ENCODE peak calls at places on chromosome 19, in six cellular contexts. One of them, this sample, is unnamed.

GRCh38 chr19:51521796-51522195 is 9.7 kb downstream of the SIGLEC6 start:
- DNase-seq in tibial nerve: no peak
- DNase-seq in CD8-positive, alpha-beta T cell: no peak
- DNase-seq in pancreas: no peak
- DNase-seq in stomach: no peak
- DNase-seq in thoracic aorta: no peak
- DNase-seq in this sample: no peak

GRCh38 chr19:31470229-31470939 is 121.1 kb upstream of the TSHZ3 start:
- DNase-seq in tibial nerve: no peak
- DNase-seq in CD8-positive, alpha-beta T cell: no peak
- DNase-seq in stomach: no peak
- DNase-seq in thoracic aorta: no peak
- DNase-seq in pancreas: no peak
- DNase-seq in this sample: no peak

GRCh38 chr19:3084943-3085342 is 9.2 kb upstream of the GNA11 start:
- DNase-seq in thoracic aorta: no peak
- DNase-seq in pancreas: no peak
- DNase-seq in tibial nerve: no peak
- DNase-seq in CD8-positive, alpha-beta T cell: no peak
- DNase-seq in stomach: peak; percentile 65
- DNase-seq in this sample: no peak

GRCh38 chr19:55685776-55686175 is 10.8 kb downstream of the EPN1 start:
- DNase-seq in pancreas: peak; percentile 48
- DNase-seq in stomach: no peak
- DNase-seq in thoracic aorta: no peak
- DNase-seq in CD8-positive, alpha-beta T cell: no peak
- DNase-seq in tibial nerve: no peak
- DNase-seq in this sample: no peak

GRCh38 chr19:15123031-15123890 is 16.1 kb downstream of the SYDE1 start:
- DNase-seq in thoracic aorta: no peak
- DNase-seq in stomach: no peak
- DNase-seq in pancreas: peak; percentile 65
- DNase-seq in tibial nerve: no peak
- DNase-seq in CD8-positive, alpha-beta T cell: no peak
- DNase-seq in this sample: no peak

GRCh38 chr19:29324717-29325116 is 111.8 kb upstream of the UQCRFS1 start:
- DNase-seq in thoracic aorta: no peak
- DNase-seq in stomach: no peak
- DNase-seq in CD8-positive, alpha-beta T cell: no peak
- DNase-seq in tibial nerve: no peak
- DNase-seq in pancreas: no peak
- DNase-seq in this sample: no peak

GRCh38 chr19:32652893-32653625 is 21.9 kb downstream of the ANKRD27 start:
- DNase-seq in thoracic aorta: no peak
- DNase-seq in pancreas: peak; percentile 89
- DNase-seq in stomach: peak; percentile 88
- DNase-seq in tibial nerve: peak; percentile 17
- DNase-seq in CD8-positive, alpha-beta T cell: no peak
- DNase-seq in this sample: no peak

GRCh38 chr19:7861619-7862412 is 12.4 kb downstream of the PRR36 start:
- DNase-seq in thoracic aorta: no peak
- DNase-seq in pancreas: peak; percentile 72
- DNase-seq in stomach: no peak
- DNase-seq in tibial nerve: no peak
- DNase-seq in CD8-positive, alpha-beta T cell: no peak
- DNase-seq in this sample: no peak

GRCh38 chr19:32287811-32288227 is 57.6 kb upstream of the ZNF507 start:
- DNase-seq in CD8-positive, alpha-beta T cell: no peak
- DNase-seq in tibial nerve: peak; percentile 85
- DNase-seq in pancreas: no peak
- DNase-seq in stomach: peak; percentile 52
- DNase-seq in thoracic aorta: peak; percentile 11
- DNase-seq in this sample: peak; percentile 75

GRCh38 chr19:30036154-30037129 is 94.4 kb downstream of the URI1 start:
- DNase-seq in pancreas: no peak
- DNase-seq in thoracic aorta: no peak
- DNase-seq in CD8-positive, alpha-beta T cell: no peak
- DNase-seq in stomach: no peak
- DNase-seq in tibial nerve: no peak
- DNase-seq in this sample: no peak

GRCh38 chr19:28330831-28331230 is 882.1 kb downstream of the UQCRFS1 start:
- DNase-seq in CD8-positive, alpha-beta T cell: no peak
- DNase-seq in tibial nerve: no peak
- DNase-seq in stomach: no peak
- DNase-seq in thoracic aorta: no peak
- DNase-seq in pancreas: no peak
- DNase-seq in this sample: no peak

GRCh38 chr19:23823952-23824389 is 65.3 kb upstream of the ZNF681 start:
- DNase-seq in tibial nerve: no peak
- DNase-seq in pancreas: no peak
- DNase-seq in thoracic aorta: no peak
- DNase-seq in CD8-positive, alpha-beta T cell: no peak
- DNase-seq in stomach: no peak
- DNase-seq in this sample: no peak

GRCh38 chr19:7662657-7663056 is 6.2 kb upstream of the RETN start:
- DNase-seq in pancreas: no peak
- DNase-seq in tibial nerve: no peak
- DNase-seq in CD8-positive, alpha-beta T cell: no peak
- DNase-seq in thoracic aorta: no peak
- DNase-seq in stomach: no peak
- DNase-seq in this sample: no peak

GRCh38 chr19:30293051-30293785 is 79.0 kb upstream of the ZNF536 start:
- DNase-seq in pancreas: no peak
- DNase-seq in CD8-positive, alpha-beta T cell: no peak
- DNase-seq in thoracic aorta: no peak
- DNase-seq in stomach: no peak
- DNase-seq in tibial nerve: no peak
- DNase-seq in this sample: no peak

GRCh38 chr19:49126575-49126974 is 7.2 kb downstream of the PPFIA3 start:
- DNase-seq in stomach: no peak
- DNase-seq in tibial nerve: no peak
- DNase-seq in pancreas: no peak
- DNase-seq in thoracic aorta: no peak
- DNase-seq in CD8-positive, alpha-beta T cell: no peak
- DNase-seq in this sample: no peak
- H3K27ac ChIP-seq in stomach: no peak overlapping the region
- H3K27ac ChIP-seq in tibial nerve: no peak overlapping the region
- H3K27ac ChIP-seq in pancreas: no peak overlapping the region
- H3K27ac ChIP-seq in thoracic aorta: no peak overlapping the region
- H3K27ac ChIP-seq in CD8-positive, alpha-beta T cell: no peak overlapping the region
- H3K27ac ChIP-seq in this sample: no peak overlapping the region

GRCh38 chr19:39470724-39471339 is 9.8 kb upstream of the TIMM50 start:
- DNase-seq in pancreas: no peak
- DNase-seq in CD8-positive, alpha-beta T cell: no peak
- DNase-seq in stomach: no peak
- DNase-seq in thoracic aorta: no peak
- DNase-seq in tibial nerve: no peak
- DNase-seq in this sample: no peak

GRCh38 chr19:39473443-39473960 is 7.1 kb upstream of the TIMM50 start:
- DNase-seq in tibial nerve: no peak
- DNase-seq in CD8-positive, alpha-beta T cell: no peak
- DNase-seq in stomach: no peak
- DNase-seq in pancreas: peak; percentile 16
- DNase-seq in thoracic aorta: no peak
- DNase-seq in this sample: no peak

GRCh38 chr19:39472746-39473442 is 7.7 kb upstream of the TIMM50 start:
- DNase-seq in stomach: no peak
- DNase-seq in pancreas: peak; percentile 75
- DNase-seq in thoracic aorta: no peak
- DNase-seq in tibial nerve: no peak
- DNase-seq in CD8-positive, alpha-beta T cell: no peak
- DNase-seq in this sample: no peak

GRCh38 chr19:39474139-39474620 is 6.5 kb upstream of the TIMM50 start:
- DNase-seq in tibial nerve: peak; percentile 46
- DNase-seq in pancreas: peak; percentile 83
- DNase-seq in thoracic aorta: no peak
- DNase-seq in CD8-positive, alpha-beta T cell: peak; percentile 75
- DNase-seq in stomach: peak; percentile 52
- DNase-seq in this sample: no peak

GRCh38 chr19:39471756-39472536 is 8.7 kb upstream of the TIMM50 start:
- DNase-seq in stomach: no peak
- DNase-seq in pancreas: no peak
- DNase-seq in tibial nerve: no peak
- DNase-seq in CD8-positive, alpha-beta T cell: no peak
- DNase-seq in thoracic aorta: no peak
- DNase-seq in this sample: no peak
- H3K4me1 ChIP-seq in stomach: no peaks in the 10 kb centered on the region
- H3K4me1 ChIP-seq in pancreas: no peaks in the 10 kb centered on the region
- H3K4me1 ChIP-seq in tibial nerve: no peaks in the 10 kb centered on the region
- H3K4me1 ChIP-seq in CD8-positive, alpha-beta T cell: no peaks in the 10 kb centered on the region
- H3K4me1 ChIP-seq in thoracic aorta: no peaks in the 10 kb centered on the region
- H3K4me1 ChIP-seq in this sample: no peaks in the 10 kb centered on the region

GRCh38 chr19:4371209-4371897 is 28.0 kb downstream of the MPND start:
- DNase-seq in thoracic aorta: no peak
- DNase-seq in CD8-positive, alpha-beta T cell: no peak
- DNase-seq in stomach: no peak
- DNase-seq in tibial nerve: no peak
- DNase-seq in pancreas: no peak
- DNase-seq in this sample: no peak
- H3K36me3 ChIP-seq in thoracic aorta: no peaks in the 10 kb centered on the region
- H3K36me3 ChIP-seq in CD8-positive, alpha-beta T cell: no peaks in the 10 kb centered on the region
- H3K36me3 ChIP-seq in stomach: peaks cover under 1% of the 10 kb centered on the region
- H3K36me3 ChIP-seq in tibial nerve: no peaks in the 10 kb centered on the region
- H3K36me3 ChIP-seq in pancreas: no peaks in the 10 kb centered on the region
- H3K36me3 ChIP-seq in this sample: no peaks in the 10 kb centered on the region

GRCh38 chr19:13914777-13915176 is 8.8 kb downstream of the CC2D1A start:
- DNase-seq in tibial nerve: no peak
- DNase-seq in stomach: no peak
- DNase-seq in thoracic aorta: no peak
- DNase-seq in CD8-positive, alpha-beta T cell: no peak
- DNase-seq in pancreas: no peak
- DNase-seq in this sample: no peak

GRCh38 chr19:13909430-13909829 is 3.4 kb downstream of the CC2D1A start:
- DNase-seq in stomach: peak; percentile 53
- DNase-seq in CD8-positive, alpha-beta T cell: no peak
- DNase-seq in tibial nerve: no peak
- DNase-seq in pancreas: peak; percentile 82
- DNase-seq in thoracic aorta: no peak
- DNase-seq in this sample: no peak

GRCh38 chr19:13908674-13909073 is 2.7 kb downstream of the CC2D1A start:
- DNase-seq in thoracic aorta: no peak
- DNase-seq in stomach: no peak
- DNase-seq in CD8-positive, alpha-beta T cell: no peak
- DNase-seq in pancreas: no peak
- DNase-seq in tibial nerve: no peak
- DNase-seq in this sample: no peak

GRCh38 chr19:13917888-13918406 is 11.9 kb downstream of the CC2D1A start:
- DNase-seq in pancreas: no peak
- DNase-seq in tibial nerve: no peak
- DNase-seq in thoracic aorta: no peak
- DNase-seq in stomach: peak; percentile 66
- DNase-seq in CD8-positive, alpha-beta T cell: no peak
- DNase-seq in this sample: no peak

GRCh38 chr19:13913352-13913751 is 7.4 kb downstream of the CC2D1A start:
- DNase-seq in pancreas: peak; percentile 68
- DNase-seq in CD8-positive, alpha-beta T cell: no peak
- DNase-seq in stomach: no peak
- DNase-seq in tibial nerve: no peak
- DNase-seq in thoracic aorta: no peak
- DNase-seq in this sample: no peak
- H3K27ac ChIP-seq in pancreas: no peak overlapping the region
- H3K27ac ChIP-seq in CD8-positive, alpha-beta T cell: no peak overlapping the region
- H3K27ac ChIP-seq in stomach: no peak overlapping the region
- H3K27ac ChIP-seq in tibial nerve: no peak overlapping the region
- H3K27ac ChIP-seq in thoracic aorta: no peak overlapping the region
- H3K27ac ChIP-seq in this sample: no peak overlapping the region

DNA sequence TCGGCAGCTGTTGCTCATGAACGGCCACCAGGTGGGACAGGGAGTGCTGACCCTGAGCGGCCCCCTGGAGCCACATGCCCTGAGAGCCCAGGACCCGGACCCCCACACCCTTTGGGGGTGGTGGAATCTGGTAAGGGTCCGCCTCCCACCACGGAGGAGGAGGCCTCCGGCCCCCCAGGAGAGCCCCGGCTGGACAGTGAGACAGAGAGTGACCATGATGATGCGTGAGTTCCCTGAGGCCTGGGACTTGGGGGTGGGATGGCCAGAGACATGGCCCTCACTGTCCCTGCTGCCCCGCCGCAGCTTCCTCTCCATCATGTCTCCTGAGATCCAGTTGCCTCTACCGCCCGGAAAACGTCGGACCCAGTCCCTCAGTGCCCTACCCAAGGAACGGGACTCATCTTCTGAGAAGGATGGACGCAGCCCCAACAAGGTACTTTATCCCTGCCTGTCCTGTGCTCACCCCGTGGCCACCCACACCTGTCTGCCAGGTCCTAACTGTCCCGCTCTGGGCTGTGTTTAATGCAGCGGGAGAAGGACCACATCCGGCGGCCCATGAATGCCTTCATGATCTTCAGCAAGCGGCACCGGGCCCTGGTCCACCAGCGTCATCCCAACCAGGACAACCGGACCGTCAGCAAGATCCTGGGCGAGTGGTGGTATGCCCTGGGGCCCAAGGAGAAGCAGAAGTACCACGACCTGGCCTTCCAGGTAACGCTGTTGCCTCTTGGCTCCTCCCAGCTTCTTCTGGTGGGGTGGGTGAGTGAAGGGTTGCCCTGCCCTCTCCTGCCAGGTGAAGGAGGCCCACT is 14.7 kb upstream of the PRR19 start:
- DNase-seq in tibial nerve: no peak
- DNase-seq in CD8-positive, alpha-beta T cell: no peak
- DNase-seq in thoracic aorta: no peak
- DNase-seq in stomach: no peak
- DNase-seq in pancreas: peak; percentile 80
- DNase-seq in this sample: no peak
- H3K4me1 ChIP-seq in tibial nerve: peaks cover 34% of the 10 kb centered on the region
- H3K4me1 ChIP-seq in CD8-positive, alpha-beta T cell: peaks cover 22% of the 10 kb centered on the region
- H3K4me1 ChIP-seq in thoracic aorta: peaks cover 19% of the 10 kb centered on the region
- H3K4me1 ChIP-seq in stomach: peaks cover 60% of the 10 kb centered on the region
- H3K4me1 ChIP-seq in pancreas: peaks cover 19% of the 10 kb centered on the region
- H3K4me1 ChIP-seq in this sample: peaks cover 36% of the 10 kb centered on the region

GRCh38 chr19:6026390-6026897 is 48.5 kb upstream of the RANBP3 start:
- DNase-seq in thoracic aorta: no peak
- DNase-seq in stomach: no peak
- DNase-seq in CD8-positive, alpha-beta T cell: no peak
- DNase-seq in tibial nerve: no peak
- DNase-seq in pancreas: peak; percentile 21
- DNase-seq in this sample: no peak
- H3K36me3 ChIP-seq in thoracic aorta: peaks cover 10% of the 10 kb centered on the region
- H3K36me3 ChIP-seq in stomach: peaks cover 4% of the 10 kb centered on the region
- H3K36me3 ChIP-seq in CD8-positive, alpha-beta T cell: no peaks in the 10 kb centered on the region
- H3K36me3 ChIP-seq in tibial nerve: no peaks in the 10 kb centered on the region
- H3K36me3 ChIP-seq in pancreas: no peaks in the 10 kb centered on the region
- H3K36me3 ChIP-seq in this sample: peaks cover 26% of the 10 kb centered on the region

GRCh38 chr19:35315883-35316282 is 13.1 kb upstream of the CD22 start:
- DNase-seq in CD8-positive, alpha-beta T cell: no peak
- DNase-seq in stomach: no peak
- DNase-seq in tibial nerve: no peak
- DNase-seq in thoracic aorta: no peak
- DNase-seq in pancreas: no peak
- DNase-seq in this sample: no peak
- H3K27ac ChIP-seq in CD8-positive, alpha-beta T cell: no peak overlapping the region
- H3K27ac ChIP-seq in stomach: no peak overlapping the region
- H3K27ac ChIP-seq in tibial nerve: no peak overlapping the region
- H3K27ac ChIP-seq in thoracic aorta: no peak overlapping the region
- H3K27ac ChIP-seq in pancreas: no peak overlapping the region
- H3K27ac ChIP-seq in this sample: no peak overlapping the region